ENCODE peak calls at places on chromosomes 12 and 14, in four cellular contexts. S, I, T and N are unnamed samples.

GRCh38 chr14:20198991-20199390 is 8.3 kb downstream of the OR11G2 start:
- DNase-seq in T (no peak), S (no peak), I (no peak), N (no peak)

GRCh38 chr12:111201036-111201435 is 167.9 kb downstream of the PHETA1 start:
- DNase-seq in T (no peak), I (no peak), S (no peak), N (no peak)

GRCh38 chr14:28751467-28752058 is 15.0 kb upstream of the FOXG1 start:
- DNase-seq in T (no peak), I (peak), S (peak), N (peak)

GRCh38 chr12:120684523-120684932 is 2.4 kb upstream of the MLEC start:
- DNase-seq in S (no peak), I (peak), T (peak), N (peak)

GRCh38 chr14:84442481-84442880 is 1087.5 kb upstream of the FLRT2 start:
- DNase-seq in T (no peak), I (no peak), S (no peak), N (no peak)

GRCh38 chr12:101570022-101570421 is 24.7 kb upstream of the MYBPC1 start:
- DNase-seq in I (peak), T (no peak), S (no peak), N (peak)

GRCh38 chr12:51847830-51848727 is at the start of gene FIGNL2:
- DNase-seq in S (no peak), I (no peak), T (no peak), N (no peak)

GRCh38 chr14:20606190-20606901 is 15.2 kb upstream of the RNASE12 start:
- DNase-seq in T (no peak), S (peak), I (no peak), N (no peak)

GRCh38 chr14:105793836-105794235 is 267.5 kb downstream of the TMEM121 start:
- DNase-seq in S (no peak), I (no peak), T (no peak), N (no peak)

GRCh38 chr12:87960557-87960956 is 68.6 kb downstream of the C12orf50 start:
- DNase-seq in S (no peak), I (no peak), T (no peak), N (no peak)

GRCh38 chr12:56158926-56159461 is 835 bp downstream of the MYL6 start:
- DNase-seq in I (peak), T (peak), S (peak), N (peak)

GRCh38 chr14:94888108-94888507 is 118.2 kb upstream of the GSC start:
- DNase-seq in S (peak), I (no peak), T (no peak), N (no peak)

GRCh38 chr14:94317259-94317658 is 5.9 kb downstream of the SERPINA6 start:
- DNase-seq in T (no peak), I (no peak), S (no peak), N (no peak)

GRCh38 chr12:19967486-19967885 is 400.9 kb upstream of the PDE3A start:
- DNase-seq in T (no peak), S (no peak), I (peak), N (no peak)

GRCh38 chr12:109612975-109613502 is 39.4 kb downstream of the MVK start:
- DNase-seq in T (no peak), I (peak), S (no peak), N (no peak)

GRCh38 chr14:105490318-105490571 is 801 bp upstream of the TEDC1 start:
- DNase-seq in I (no peak), T (no peak), S (no peak), N (no peak)

GRCh38 chr14:102510616-102511520 is 1.3 kb upstream of the ANKRD9 start:
- DNase-seq in S (peak), I (no peak), T (no peak), N (no peak)

GRCh38 chr12:92912052-92912451 is 17.0 kb downstream of the EEA1 start:
- DNase-seq in T (peak), I (no peak), S (no peak), N (no peak)

GRCh38 chr12:119005832-119006360 is 24.6 kb downstream of the SRRM4 start:
- DNase-seq in I (no peak), S (no peak), T (no peak), N (no peak)

GRCh38 chr12:115109863-115110262 is 425.9 kb upstream of the TBX3 start:
- DNase-seq in I (no peak), T (no peak), S (no peak), N (no peak)

GRCh38 chr12:63805704-63806672 is 26.3 kb downstream of the RXYLT1 start:
- DNase-seq in T (no peak), I (no peak), S (no peak), N (no peak)

GRCh38 chr12:122527478-122527944 is 462 bp downstream of the KNTC1 start:
- DNase-seq in I (peak), S (no peak), T (peak), N (peak)

GRCh38 chr14:68627868-68628604 is 164.8 kb downstream of the ZFP36L1 start:
- DNase-seq in T (peak), S (peak), I (peak), N (no peak)